ENCODE peak calls at places on chromosome X, in four cellular contexts. S, N, W and Z are unnamed samples.

GRCh38 chrX:109735241-109735744 is 2.2 kb upstream of the ACSL4 start:
- DNase-seq in S (no peak), N (no peak), W (no peak), Z (no peak)

GRCh38 chrX:133924548-133924947 is 60.8 kb downstream of the GPC3 start:
- DNase-seq in W (no peak), N (no peak), S (no peak), Z (no peak)

GRCh38 chrX:40085714-40086113 is 12.0 kb downstream of the BCOR start:
- DNase-seq in N (no peak), W (no peak), S (no peak), Z (no peak)

GRCh38 chrX:21735038-21735752 is 22.7 kb downstream of the SMPX start:
- DNase-seq in N (no peak), S (no peak), W (no peak), Z (no peak)

GRCh38 chrX:55709735-55710134 is 7.8 kb upstream of the RRAGB start:
- DNase-seq in W (no peak), N (no peak), S (no peak), Z (no peak)

GRCh38 chrX:116930311-116930710 is 467.5 kb upstream of the CT83 start:
- DNase-seq in N (no peak), W (no peak), S (no peak), Z (no peak)

GRCh38 chrX:67614414-67614813 is 70.6 kb downstream of the AR start:
- DNase-seq in S (no peak), N (no peak), W (no peak), Z (no peak)

GRCh38 chrX:153948847-153949819 is 4.7 kb upstream of the RENBP start:
- DNase-seq in W (peak; percentile 16), S (no peak), N (no peak), Z (no peak)

GRCh38 chrX:1221296-1221845 is 8.9 kb upstream of the CRLF2 start:
- DNase-seq in S (no peak), N (no peak), W (no peak), Z (no peak)

GRCh38 chrX:48490661-48491060 is 14.7 kb downstream of the FTSJ1 start:
- DNase-seq in S (no peak), N (no peak), W (no peak), Z (no peak)

GRCh38 chrX:133005038-133005437 is 46.6 kb upstream of the HS6ST2 start:
- DNase-seq in S (peak; percentile 37), N (no peak), W (no peak), Z (no peak)

GRCh38 chrX:41561045-41561444 is 113.9 kb downstream of the NYX start:
- DNase-seq in N (no peak), W (peak; percentile 2), S (no peak), Z (no peak)

GRCh38 chrX:46991664-46992063 is 79.4 kb downstream of the JADE3 start:
- DNase-seq in S (no peak), N (no peak), W (no peak), Z (peak; percentile 18)

GRCh38 chrX:367866-368265 is 18.8 kb downstream of the PPP2R3B start:
- DNase-seq in N (no peak), S (no peak), W (no peak), Z (no peak)

GRCh38 chrX:45401923-45402322 is 201.2 kb upstream of the DIPK2B start:
- DNase-seq in W (no peak), S (no peak), N (no peak), Z (no peak)

GRCh38 chrX:23803931-23804381 is 21.0 kb downstream of the SAT1 start:
- DNase-seq in S (no peak), W (no peak), N (no peak), Z (no peak)

GRCh38 chrX:1582686-1583437 is 8.5 kb upstream of the AKAP17A start:
- DNase-seq in S (no peak), W (no peak), N (no peak), Z (no peak)

GRCh38 chrX:1521459-1521956 is 15.5 kb downstream of the P2RY8 start:
- DNase-seq in S (peak; percentile 48), W (no peak), N (no peak), Z (peak; percentile 42)

GRCh38 chrX:25022499-25023325 is 6.9 kb upstream of the ARX start:
- DNase-seq in S (no peak), N (no peak), W (no peak), Z (no peak)

GRCh38 chrX:103658681-103659433 is 27.6 kb downstream of the MORF4L2 start:
- DNase-seq in N (no peak), W (no peak), S (no peak), Z (no peak)

GRCh38 chrX:128781506-128781905 is 729.3 kb upstream of the ACTRT1 start:
- DNase-seq in W (peak; percentile 49), N (peak; percentile 4), S (peak; percentile 21), Z (peak; percentile 18)

GRCh38 chrX:64191281-64192010 is 14.1 kb downstream of the AMER1 start:
- DNase-seq in N (no peak), W (no peak), S (no peak), Z (no peak)

GRCh38 chrX:44106864-44107263 is 133.7 kb upstream of the NDP start:
- DNase-seq in N (no peak), W (no peak), S (no peak), Z (no peak)

GRCh38 chrX:134158821-134159512 is 78.0 kb upstream of the CCDC160 start:
- DNase-seq in S (no peak), N (no peak), W (no peak), Z (no peak)

GRCh38 chrX:153647461-153648357 is 706 bp downstream of the DUSP9 start:
- DNase-seq in N (no peak), W (no peak), S (no peak), Z (no peak)

GRCh38 chrX:29143356-29143755 is 556.1 kb downstream of the IL1RAPL1 start:
- DNase-seq in N (no peak), S (no peak), W (no peak), Z (no peak)

GRCh38 chrX:119654112-119654531 is 38.8 kb downstream of the SEPTIN6 start:
- DNase-seq in W (no peak), S (peak; percentile 18), N (peak; percentile 22), Z (no peak)